ENCODE peak calls at places on chromosome X, in five cellular contexts. One of them, this sample, is unnamed.

GRCh38 chrX:38018734-38019410 is 12.5 kb downstream of the SYTL5 start:
- DNase-seq in transverse colon: no peak
- DNase-seq in left ventricle myocardium inferior: no peak
- DNase-seq in HCT116: no peak
- DNase-seq in lung: no peak
- DNase-seq in this sample: no peak

GRCh38 chrX:23981711-23982110 is 45.3 kb downstream of the KLHL15 start:
- DNase-seq in transverse colon: no peak
- DNase-seq in left ventricle myocardium inferior: no peak
- DNase-seq in HCT116: no peak
- DNase-seq in lung: no peak
- DNase-seq in this sample: no peak

GRCh38 chrX:34656842-34657780 is at the start of gene TMEM47:
- DNase-seq in transverse colon: peak
- DNase-seq in left ventricle myocardium inferior: peak
- DNase-seq in HCT116: no peak
- DNase-seq in lung: peak
- DNase-seq in this sample: no peak

GRCh38 chrX:140057001-140057411 is 91.7 kb upstream of the CXorf66 start:
- DNase-seq in transverse colon: peak
- DNase-seq in left ventricle myocardium inferior: peak
- DNase-seq in HCT116: peak
- DNase-seq in lung: peak
- DNase-seq in this sample: no peak

GRCh38 chrX:32137525-32137924 is 1065.7 kb upstream of the FTHL17 start:
- DNase-seq in transverse colon: no peak
- DNase-seq in left ventricle myocardium inferior: no peak
- DNase-seq in HCT116: no peak
- DNase-seq in lung: no peak
- DNase-seq in this sample: no peak

GRCh38 chrX:20742106-20742505 is 475.4 kb upstream of the RPS6KA3 start:
- DNase-seq in transverse colon: no peak
- DNase-seq in left ventricle myocardium inferior: no peak
- DNase-seq in HCT116: no peak
- DNase-seq in lung: no peak
- DNase-seq in this sample: no peak

GRCh38 chrX:106178826-106179225 is 10.7 kb downstream of the PWWP3B start:
- DNase-seq in transverse colon: no peak
- DNase-seq in left ventricle myocardium inferior: no peak
- DNase-seq in HCT116: no peak
- DNase-seq in lung: no peak
- DNase-seq in this sample: no peak

GRCh38 chrX:9829308-9830267 is 43.4 kb downstream of the SHROOM2 start:
- DNase-seq in transverse colon: no peak
- DNase-seq in left ventricle myocardium inferior: no peak
- DNase-seq in HCT116: peak
- DNase-seq in lung: no peak
- DNase-seq in this sample: no peak

GRCh38 chrX:146481735-146482134 is 327.8 kb upstream of the CXorf51B start:
- DNase-seq in transverse colon: no peak
- DNase-seq in left ventricle myocardium inferior: no peak
- DNase-seq in HCT116: no peak
- DNase-seq in lung: no peak
- DNase-seq in this sample: no peak

GRCh38 chrX:149372861-149373260 is 132.2 kb downstream of the IDS start:
- DNase-seq in transverse colon: no peak
- DNase-seq in left ventricle myocardium inferior: no peak
- DNase-seq in HCT116: no peak
- DNase-seq in lung: no peak
- DNase-seq in this sample: no peak

DNA sequence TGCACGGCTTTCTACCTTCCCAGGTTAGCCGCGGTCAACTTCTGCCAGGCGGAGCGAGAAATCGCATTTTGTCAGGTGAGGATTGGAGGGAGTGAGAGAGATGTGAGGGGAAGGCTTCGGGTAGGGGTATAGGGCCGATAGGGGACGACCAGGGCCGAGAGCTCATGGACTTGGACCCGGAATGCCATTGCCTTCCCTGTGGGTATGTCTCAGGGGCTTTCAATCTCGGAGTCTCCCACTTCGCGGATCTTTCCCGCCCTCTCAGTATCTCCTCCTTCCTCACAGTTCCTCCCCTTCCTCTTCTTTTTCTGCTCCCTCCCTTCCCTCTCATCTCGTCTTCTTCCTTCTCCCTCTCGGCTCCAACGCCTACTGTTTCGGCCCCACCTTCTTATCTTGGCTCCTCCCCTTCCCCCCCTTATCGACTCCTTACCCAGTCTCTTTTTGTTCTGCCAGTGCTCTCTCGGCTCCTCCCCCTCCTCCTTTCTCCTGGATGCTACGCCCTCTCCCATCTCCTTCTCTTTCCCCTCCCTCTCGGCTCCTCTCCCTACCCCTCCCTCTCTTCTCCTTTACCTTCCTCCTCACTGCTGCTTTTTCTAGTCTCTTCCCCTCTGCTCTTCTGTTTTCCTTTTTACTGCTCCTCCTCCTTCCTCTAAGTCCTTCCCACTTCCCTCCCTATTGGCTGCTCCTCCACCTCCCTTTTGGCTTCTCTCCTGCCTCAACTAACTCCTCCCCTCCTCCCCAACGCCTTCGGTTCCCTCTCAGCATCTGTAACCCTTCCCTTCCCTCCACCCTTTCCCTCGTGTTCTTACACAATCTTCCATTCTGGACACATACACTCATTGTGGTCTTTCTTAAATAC is 29.4 kb upstream of the RBMX start:
- DNase-seq in transverse colon: peak
- DNase-seq in left ventricle myocardium inferior: peak
- DNase-seq in HCT116: peak
- DNase-seq in lung: peak
- DNase-seq in this sample: peak
- H3K27ac ChIP-seq in transverse colon: peak
- H3K27ac ChIP-seq in left ventricle myocardium inferior: peak
- H3K27ac ChIP-seq in HCT116: peak
- H3K27ac ChIP-seq in lung: peak
- H3K27ac ChIP-seq in this sample: peak

DNA sequence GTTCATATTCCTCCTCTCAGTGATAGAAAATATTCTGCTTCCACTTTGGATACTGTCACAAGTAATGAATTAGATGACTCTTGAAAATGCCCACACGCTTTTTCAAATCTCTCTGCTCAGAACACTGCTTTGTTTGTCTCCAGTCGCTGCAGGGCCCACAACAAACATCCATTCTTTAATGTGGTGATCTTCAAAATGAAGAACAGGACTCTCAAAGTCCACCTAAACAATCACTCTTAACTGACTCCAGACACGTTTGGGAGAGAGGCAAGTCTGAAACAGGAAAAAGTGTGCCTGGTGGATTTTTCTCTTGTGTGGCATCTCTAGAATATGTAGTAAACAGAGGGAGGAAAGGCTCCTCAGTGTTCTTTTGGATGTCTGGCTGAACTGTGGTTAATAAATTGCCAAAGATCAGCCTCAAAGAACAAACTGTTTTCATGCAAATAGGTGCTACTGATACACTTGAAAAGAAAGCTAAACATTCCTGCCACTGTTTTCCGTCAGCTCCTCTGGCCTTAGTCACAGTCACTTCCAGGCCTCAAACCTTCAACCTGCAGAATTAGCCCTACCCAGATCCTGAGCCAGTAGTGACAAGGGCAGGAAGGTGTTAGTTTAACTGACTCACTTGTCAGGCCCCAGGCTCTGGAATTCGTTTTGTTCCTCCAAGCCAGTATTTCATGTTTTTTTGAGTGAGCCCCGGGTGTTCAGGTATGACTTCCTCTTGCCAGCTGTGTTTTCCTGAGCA is 259.6 kb upstream of the GPC4 start:
- DNase-seq in transverse colon: no peak
- DNase-seq in left ventricle myocardium inferior: no peak
- DNase-seq in HCT116: no peak
- DNase-seq in lung: peak
- DNase-seq in this sample: no peak
- H3K27ac ChIP-seq in transverse colon: peak
- H3K27ac ChIP-seq in left ventricle myocardium inferior: no peak
- H3K27ac ChIP-seq in HCT116: no peak
- H3K27ac ChIP-seq in lung: no peak
- H3K27ac ChIP-seq in this sample: peak

DNA sequence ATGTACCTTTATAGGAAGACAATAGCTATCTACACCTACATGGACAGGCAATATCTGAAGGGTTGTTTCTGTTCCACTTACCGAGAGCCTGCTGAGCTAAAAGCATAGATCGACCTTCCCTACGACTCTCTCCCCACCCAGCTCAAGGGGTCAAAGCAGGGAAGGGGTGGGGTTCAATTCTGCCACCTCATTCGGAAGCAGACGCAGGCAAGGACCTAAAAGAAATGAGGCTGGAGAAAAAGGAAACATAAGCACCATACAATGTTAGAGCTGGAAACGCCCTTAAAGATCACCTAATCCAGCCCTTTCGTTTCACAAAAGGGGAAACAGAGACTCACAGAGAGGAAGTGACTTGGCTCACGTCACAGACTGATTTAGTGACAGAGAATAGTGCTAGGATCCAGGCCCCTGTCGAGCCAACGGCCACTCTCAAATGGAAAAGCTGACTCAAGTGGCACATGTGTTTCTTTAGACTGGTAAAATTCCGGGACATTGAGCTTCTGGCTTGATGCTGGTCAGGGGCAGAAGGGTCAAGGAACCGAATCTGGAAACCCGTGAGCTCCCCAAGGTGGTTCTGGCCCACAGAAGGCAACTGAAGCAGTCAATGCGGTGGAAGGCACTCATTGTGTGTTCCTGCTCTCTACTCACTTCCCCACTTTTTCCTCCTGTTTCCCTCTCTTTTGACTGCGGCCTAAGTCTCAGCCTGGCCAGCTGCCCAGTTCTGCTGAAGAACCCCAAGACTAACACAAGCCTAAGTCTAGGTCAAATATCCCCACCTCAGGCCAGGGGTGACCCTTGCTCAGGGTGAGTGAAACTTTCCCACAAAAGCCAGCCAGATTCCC is 7.5 kb downstream of the SEPTIN6 start:
- DNase-seq in transverse colon: no peak
- DNase-seq in left ventricle myocardium inferior: no peak
- DNase-seq in HCT116: no peak
- DNase-seq in lung: no peak
- DNase-seq in this sample: no peak
- H3K27ac ChIP-seq in transverse colon: peak
- H3K27ac ChIP-seq in left ventricle myocardium inferior: peak
- H3K27ac ChIP-seq in HCT116: no peak
- H3K27ac ChIP-seq in lung: peak
- H3K27ac ChIP-seq in this sample: peak

DNA sequence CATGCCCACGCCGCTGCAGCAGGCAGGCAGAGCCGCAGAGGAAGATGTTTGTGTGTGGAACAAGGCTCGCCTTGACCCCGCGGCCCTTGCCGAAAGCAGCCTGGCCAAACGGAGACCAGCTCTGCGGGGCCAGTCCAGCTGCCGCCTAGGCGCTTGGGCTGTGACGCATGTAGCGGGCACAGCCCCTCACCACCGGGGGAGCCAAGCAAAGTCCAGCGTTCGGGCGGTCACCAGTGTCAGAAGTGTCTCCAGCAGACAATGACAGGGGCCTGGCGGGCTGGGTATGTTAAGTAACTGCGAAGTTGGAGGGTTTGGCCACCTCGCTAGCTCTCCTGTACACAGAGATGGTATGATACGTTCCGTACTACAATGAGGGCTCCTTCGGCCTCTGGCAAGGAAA is 1.3 kb downstream of the AMER1 start:
- DNase-seq in transverse colon: peak
- DNase-seq in left ventricle myocardium inferior: peak
- DNase-seq in HCT116: no peak
- DNase-seq in lung: no peak
- DNase-seq in this sample: no peak
- H3K27ac ChIP-seq in transverse colon: peak
- H3K27ac ChIP-seq in left ventricle myocardium inferior: peak
- H3K27ac ChIP-seq in HCT116: peak
- H3K27ac ChIP-seq in lung: peak
- H3K27ac ChIP-seq in this sample: peak

DNA sequence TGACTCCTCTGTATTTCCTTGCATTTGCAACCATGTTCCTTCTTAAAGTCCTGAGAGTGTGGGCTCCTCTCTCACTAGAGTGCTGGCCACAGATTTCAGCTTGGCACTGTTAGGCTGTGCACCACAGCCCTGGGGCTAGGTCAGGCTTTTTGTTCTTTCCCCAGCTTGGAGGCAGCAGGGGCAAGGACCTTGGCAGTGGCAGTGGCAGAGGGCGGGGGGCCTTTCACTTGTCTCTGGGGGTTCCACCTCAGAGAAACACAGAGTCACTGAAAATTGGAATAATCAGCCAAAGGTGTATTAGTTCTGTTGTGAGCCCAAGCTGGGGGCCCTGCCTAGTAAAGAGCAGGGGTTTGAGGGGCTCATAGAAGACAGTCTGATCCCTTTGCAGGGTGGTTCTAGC is 142.8 kb upstream of the CT83 start:
- DNase-seq in transverse colon: no peak
- DNase-seq in left ventricle myocardium inferior: no peak
- DNase-seq in HCT116: no peak
- DNase-seq in lung: no peak
- DNase-seq in this sample: no peak
- H3K27ac ChIP-seq in transverse colon: no peak
- H3K27ac ChIP-seq in left ventricle myocardium inferior: no peak
- H3K27ac ChIP-seq in HCT116: no peak
- H3K27ac ChIP-seq in lung: no peak
- H3K27ac ChIP-seq in this sample: no peak

DNA sequence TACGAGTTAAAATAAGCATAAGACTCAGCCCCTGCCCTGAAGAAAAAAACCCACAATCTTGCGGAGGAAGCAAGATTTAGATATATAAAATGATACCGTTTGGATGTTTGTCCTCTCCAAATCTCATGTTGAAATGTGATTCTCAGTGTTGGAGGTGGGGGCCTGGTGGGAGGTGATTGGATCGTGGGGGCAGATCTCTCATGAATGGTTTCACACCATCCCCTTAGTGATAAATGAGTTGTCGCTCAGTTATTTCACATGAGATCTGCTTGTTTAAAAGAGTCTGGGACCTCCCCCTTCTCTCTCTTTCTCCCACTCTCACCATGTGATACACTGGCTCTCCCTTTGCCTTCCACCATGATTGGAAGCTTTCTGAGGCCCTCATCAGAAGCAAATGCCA is 28.6 kb downstream of the EFHC2 start:
- DNase-seq in transverse colon: no peak
- DNase-seq in left ventricle myocardium inferior: no peak
- DNase-seq in HCT116: no peak
- DNase-seq in lung: no peak
- DNase-seq in this sample: no peak
- H3K27ac ChIP-seq in transverse colon: no peak
- H3K27ac ChIP-seq in left ventricle myocardium inferior: peak
- H3K27ac ChIP-seq in HCT116: no peak
- H3K27ac ChIP-seq in lung: peak
- H3K27ac ChIP-seq in this sample: no peak

GRCh38 chrX:15816886-15817285 is 26.6 kb downstream of the ZRSR2 start:
- DNase-seq in transverse colon: no peak
- DNase-seq in left ventricle myocardium inferior: no peak
- DNase-seq in HCT116: no peak
- DNase-seq in lung: no peak
- DNase-seq in this sample: no peak
- H3K27ac ChIP-seq in transverse colon: no peak
- H3K27ac ChIP-seq in left ventricle myocardium inferior: peak
- H3K27ac ChIP-seq in HCT116: no peak
- H3K27ac ChIP-seq in lung: no peak
- H3K27ac ChIP-seq in this sample: no peak

GRCh38 chrX:43003939-43004338 is 226.0 kb upstream of the PPP1R2C start:
- DNase-seq in transverse colon: no peak
- DNase-seq in left ventricle myocardium inferior: no peak
- DNase-seq in HCT116: no peak
- DNase-seq in lung: no peak
- DNase-seq in this sample: no peak
- H3K27ac ChIP-seq in transverse colon: no peak
- H3K27ac ChIP-seq in left ventricle myocardium inferior: no peak
- H3K27ac ChIP-seq in HCT116: no peak
- H3K27ac ChIP-seq in lung: no peak
- H3K27ac ChIP-seq in this sample: no peak

This sample was measured in esophagus muscularis mucosa.